ENCODE peak calls at places on chromosomes 16 and 17, in six cellular contexts. One of them, this sample, is unnamed. For H3K27me3, the result is how much of the 10 kb centered on the place peaks cover.

GRCh38 chr16:29840240-29840639 is 20.0 kb downstream of the MVP start:
- DNase-seq in HepG2: no peak
- DNase-seq in heart left ventricle: no peak
- DNase-seq in effector memory CD4-positive, alpha-beta T cell: no peak
- DNase-seq in cardiac muscle cell: no peak
- DNase-seq in Peyer's patch: no peak
- DNase-seq in this sample: no peak

GRCh38 chr16:6211644-6212043 is 1114.0 kb upstream of the EEF2KMT start:
- DNase-seq in HepG2: no peak
- DNase-seq in heart left ventricle: no peak
- DNase-seq in effector memory CD4-positive, alpha-beta T cell: no peak
- DNase-seq in cardiac muscle cell: no peak
- DNase-seq in Peyer's patch: no peak
- DNase-seq in this sample: no peak

GRCh38 chr16:21302454-21302853 is 24.4 kb upstream of the CRYM start:
- DNase-seq in HepG2: no peak
- DNase-seq in heart left ventricle: no peak
- DNase-seq in effector memory CD4-positive, alpha-beta T cell: no peak
- DNase-seq in cardiac muscle cell: no peak
- DNase-seq in Peyer's patch: no peak
- DNase-seq in this sample: peak

GRCh38 chr17:77440571-77440981 is 299.8 kb downstream of the SEC14L1 start:
- DNase-seq in HepG2: no peak
- DNase-seq in heart left ventricle: no peak
- DNase-seq in effector memory CD4-positive, alpha-beta T cell: no peak
- DNase-seq in cardiac muscle cell: no peak
- DNase-seq in Peyer's patch: no peak
- DNase-seq in this sample: no peak

GRCh38 chr17:56549501-56549900 is 44.0 kb upstream of the NOG start:
- DNase-seq in HepG2: no peak
- DNase-seq in heart left ventricle: no peak
- DNase-seq in effector memory CD4-positive, alpha-beta T cell: no peak
- DNase-seq in cardiac muscle cell: no peak
- DNase-seq in Peyer's patch: no peak
- DNase-seq in this sample: no peak

GRCh38 chr16:88208112-88208511 is 174.6 kb upstream of the ZNF469 start:
- DNase-seq in HepG2: no peak
- DNase-seq in heart left ventricle: no peak
- DNase-seq in effector memory CD4-positive, alpha-beta T cell: no peak
- DNase-seq in cardiac muscle cell: no peak
- DNase-seq in Peyer's patch: no peak
- DNase-seq in this sample: no peak

GRCh38 chr16:68839831-68840230 is 3.5 kb upstream of the TANGO6 start:
- DNase-seq in HepG2: no peak
- DNase-seq in heart left ventricle: no peak
- DNase-seq in effector memory CD4-positive, alpha-beta T cell: no peak
- DNase-seq in cardiac muscle cell: no peak
- DNase-seq in Peyer's patch: no peak
- DNase-seq in this sample: no peak

GRCh38 chr16:68264128-68265077 is at the start of gene SLC7A6:
- DNase-seq in HepG2: peak
- DNase-seq in heart left ventricle: peak
- DNase-seq in effector memory CD4-positive, alpha-beta T cell: peak
- DNase-seq in cardiac muscle cell: peak
- DNase-seq in Peyer's patch: peak
- DNase-seq in this sample: peak

DNA sequence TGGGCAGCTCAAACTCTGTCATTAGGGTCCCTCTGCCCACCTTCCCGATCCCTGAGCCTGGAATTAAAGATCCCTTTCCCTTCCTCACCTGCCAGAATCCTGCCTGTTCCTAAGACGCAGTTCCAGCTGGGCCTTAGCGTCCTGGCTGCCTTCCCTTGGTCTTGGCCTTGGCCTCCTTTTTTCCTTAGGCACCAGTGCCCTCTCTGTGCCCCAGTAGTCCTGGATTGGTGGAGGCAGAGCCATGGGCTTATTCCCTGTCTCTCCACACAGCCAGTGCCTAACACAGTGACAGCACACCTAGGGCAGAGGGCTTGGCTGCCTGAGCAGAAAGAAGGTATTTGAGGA is 3.5 kb downstream of the TMEM132E start:
- DNase-seq in HepG2: no peak
- DNase-seq in heart left ventricle: no peak
- DNase-seq in effector memory CD4-positive, alpha-beta T cell: no peak
- DNase-seq in cardiac muscle cell: no peak
- DNase-seq in Peyer's patch: peak
- DNase-seq in this sample: no peak
- H3K4me3 ChIP-seq in HepG2: no peak
- H3K4me3 ChIP-seq in heart left ventricle: no peak
- H3K4me3 ChIP-seq in effector memory CD4-positive, alpha-beta T cell: no peak
- H3K4me3 ChIP-seq in cardiac muscle cell: no peak
- H3K4me3 ChIP-seq in Peyer's patch: no peak
- H3K4me3 ChIP-seq in this sample: no peak

DNA sequence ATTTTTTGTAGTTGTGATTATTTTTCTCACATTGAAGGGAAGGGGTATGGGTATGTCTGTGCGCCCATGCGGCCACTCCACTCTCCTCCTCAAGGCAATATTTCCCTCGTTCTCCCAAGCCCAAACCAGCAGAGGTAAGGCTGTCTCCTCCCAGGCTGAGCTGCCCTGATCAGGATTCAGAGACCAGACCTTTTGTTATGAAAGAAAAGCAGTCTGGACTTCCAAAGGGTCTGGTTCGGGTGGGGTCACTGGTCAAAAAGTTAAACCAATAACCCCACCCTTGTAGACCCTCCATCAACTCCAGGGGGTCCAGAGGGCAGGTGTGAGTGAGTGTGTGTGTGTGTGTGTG is 5.7 kb upstream of the DLX4 start:
- DNase-seq in HepG2: no peak
- DNase-seq in heart left ventricle: no peak
- DNase-seq in effector memory CD4-positive, alpha-beta T cell: no peak
- DNase-seq in cardiac muscle cell: no peak
- DNase-seq in Peyer's patch: no peak
- DNase-seq in this sample: no peak
- H3K27me3 ChIP-seq in HepG2: half or more
- H3K27me3 ChIP-seq in heart left ventricle: half or more
- H3K27me3 ChIP-seq in effector memory CD4-positive, alpha-beta T cell: under half
- H3K27me3 ChIP-seq in cardiac muscle cell: half or more
- H3K27me3 ChIP-seq in Peyer's patch: under half
- H3K27me3 ChIP-seq in this sample: half or more

GRCh38 chr16:66553223-66553622 is 847 bp downstream of the CKLF start:
- DNase-seq in HepG2: no peak
- DNase-seq in heart left ventricle: no peak
- DNase-seq in effector memory CD4-positive, alpha-beta T cell: no peak
- DNase-seq in cardiac muscle cell: no peak
- DNase-seq in Peyer's patch: no peak
- DNase-seq in this sample: peak
- H3K4me3 ChIP-seq in HepG2: peak
- H3K4me3 ChIP-seq in heart left ventricle: peak
- H3K4me3 ChIP-seq in effector memory CD4-positive, alpha-beta T cell: peak
- H3K4me3 ChIP-seq in cardiac muscle cell: no peak
- H3K4me3 ChIP-seq in Peyer's patch: peak
- H3K4me3 ChIP-seq in this sample: peak

GRCh38 chr16:49342336-49343265 is 31.0 kb upstream of the C16orf78 start:
- DNase-seq in HepG2: no peak
- DNase-seq in heart left ventricle: no peak
- DNase-seq in effector memory CD4-positive, alpha-beta T cell: no peak
- DNase-seq in cardiac muscle cell: no peak
- DNase-seq in Peyer's patch: no peak
- DNase-seq in this sample: no peak

GRCh38 chr16:49344401-49344800 is 29.2 kb upstream of the C16orf78 start:
- DNase-seq in HepG2: no peak
- DNase-seq in heart left ventricle: no peak
- DNase-seq in effector memory CD4-positive, alpha-beta T cell: no peak
- DNase-seq in cardiac muscle cell: no peak
- DNase-seq in Peyer's patch: no peak
- DNase-seq in this sample: no peak

GRCh38 chr16:49341706-49342105 is 31.9 kb upstream of the C16orf78 start:
- DNase-seq in HepG2: no peak
- DNase-seq in heart left ventricle: no peak
- DNase-seq in effector memory CD4-positive, alpha-beta T cell: no peak
- DNase-seq in cardiac muscle cell: no peak
- DNase-seq in Peyer's patch: no peak
- DNase-seq in this sample: no peak

GRCh38 chr16:49345829-49346228 is 27.8 kb upstream of the C16orf78 start:
- DNase-seq in HepG2: no peak
- DNase-seq in heart left ventricle: no peak
- DNase-seq in effector memory CD4-positive, alpha-beta T cell: no peak
- DNase-seq in cardiac muscle cell: peak
- DNase-seq in Peyer's patch: no peak
- DNase-seq in this sample: no peak

DNA sequence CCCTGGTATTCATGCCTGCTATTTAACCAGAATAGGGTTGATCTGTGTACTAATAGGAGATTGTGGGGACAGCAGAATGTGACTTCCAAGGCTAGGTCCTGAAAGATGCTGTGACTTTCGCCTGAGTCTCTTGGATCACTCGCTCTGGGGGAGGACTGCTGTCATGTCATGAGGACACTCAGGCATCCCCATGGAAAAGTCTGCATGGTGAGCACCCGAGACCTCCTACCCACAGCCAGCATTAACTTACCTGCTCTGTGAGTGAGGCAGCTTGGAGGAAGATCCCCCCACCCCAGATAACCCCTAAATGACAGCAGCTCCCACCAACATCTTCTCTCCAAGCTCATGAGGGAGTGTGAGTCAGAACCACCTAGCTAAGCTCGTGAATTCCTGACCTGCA is 30.3 kb upstream of the C16orf78 start:
- DNase-seq in HepG2: no peak
- DNase-seq in heart left ventricle: no peak
- DNase-seq in effector memory CD4-positive, alpha-beta T cell: no peak
- DNase-seq in cardiac muscle cell: no peak
- DNase-seq in Peyer's patch: no peak
- DNase-seq in this sample: no peak
- H3K27me3 ChIP-seq in HepG2: under half
- H3K27me3 ChIP-seq in heart left ventricle: under half
- H3K27me3 ChIP-seq in effector memory CD4-positive, alpha-beta T cell: under half
- H3K27me3 ChIP-seq in cardiac muscle cell: under half
- H3K27me3 ChIP-seq in Peyer's patch: under half
- H3K27me3 ChIP-seq in this sample: under half

GRCh38 chr17:49972486-49973270 is 3.7 kb downstream of the DLX4 start:
- DNase-seq in HepG2: no peak
- DNase-seq in heart left ventricle: no peak
- DNase-seq in effector memory CD4-positive, alpha-beta T cell: no peak
- DNase-seq in cardiac muscle cell: no peak
- DNase-seq in Peyer's patch: no peak
- DNase-seq in this sample: no peak

GRCh38 chr17:49973271-49973615 is 4.3 kb downstream of the DLX4 start:
- DNase-seq in HepG2: no peak
- DNase-seq in heart left ventricle: no peak
- DNase-seq in effector memory CD4-positive, alpha-beta T cell: no peak
- DNase-seq in cardiac muscle cell: no peak
- DNase-seq in Peyer's patch: no peak
- DNase-seq in this sample: no peak

GRCh38 chr17:49970498-49970897 is 1.5 kb downstream of the DLX4 start:
- DNase-seq in HepG2: no peak
- DNase-seq in heart left ventricle: no peak
- DNase-seq in effector memory CD4-positive, alpha-beta T cell: no peak
- DNase-seq in cardiac muscle cell: no peak
- DNase-seq in Peyer's patch: no peak
- DNase-seq in this sample: no peak

GRCh38 chr17:49971199-49971847 is 2.3 kb downstream of the DLX4 start:
- DNase-seq in HepG2: no peak
- DNase-seq in heart left ventricle: no peak
- DNase-seq in effector memory CD4-positive, alpha-beta T cell: no peak
- DNase-seq in cardiac muscle cell: no peak
- DNase-seq in Peyer's patch: no peak
- DNase-seq in this sample: no peak

GRCh38 chr17:49971848-49972485 is 3.0 kb downstream of the DLX4 start:
- DNase-seq in HepG2: no peak
- DNase-seq in heart left ventricle: no peak
- DNase-seq in effector memory CD4-positive, alpha-beta T cell: no peak
- DNase-seq in cardiac muscle cell: peak
- DNase-seq in Peyer's patch: no peak
- DNase-seq in this sample: no peak
- H3K4me3 ChIP-seq in HepG2: peak
- H3K4me3 ChIP-seq in heart left ventricle: peak
- H3K4me3 ChIP-seq in effector memory CD4-positive, alpha-beta T cell: no peak
- H3K4me3 ChIP-seq in cardiac muscle cell: peak
- H3K4me3 ChIP-seq in Peyer's patch: no peak
- H3K4me3 ChIP-seq in this sample: no peak

GRCh38 chr16:64545769-64546168 is 576.1 kb downstream of the CDH11 start:
- DNase-seq in HepG2: no peak
- DNase-seq in heart left ventricle: no peak
- DNase-seq in effector memory CD4-positive, alpha-beta T cell: no peak
- DNase-seq in cardiac muscle cell: no peak
- DNase-seq in Peyer's patch: no peak
- DNase-seq in this sample: no peak
- H3K27me3 ChIP-seq in HepG2: under half
- H3K27me3 ChIP-seq in heart left ventricle: under half
- H3K27me3 ChIP-seq in effector memory CD4-positive, alpha-beta T cell: under half
- H3K27me3 ChIP-seq in cardiac muscle cell: under half
- H3K27me3 ChIP-seq in Peyer's patch: under half
- H3K27me3 ChIP-seq in this sample: under half

GRCh38 chr16:66925322-66925840 is at the start of gene RRAD:
- DNase-seq in HepG2: no peak
- DNase-seq in heart left ventricle: peak
- DNase-seq in effector memory CD4-positive, alpha-beta T cell: no peak
- DNase-seq in cardiac muscle cell: peak
- DNase-seq in Peyer's patch: no peak
- DNase-seq in this sample: no peak

GRCh38 chr16:66924527-66925321 is 611 bp downstream of the RRAD start:
- DNase-seq in HepG2: no peak
- DNase-seq in heart left ventricle: no peak
- DNase-seq in effector memory CD4-positive, alpha-beta T cell: no peak
- DNase-seq in cardiac muscle cell: no peak
- DNase-seq in Peyer's patch: peak
- DNase-seq in this sample: peak

GRCh38 chr16:66923247-66923851 is 2.0 kb downstream of the RRAD start:
- DNase-seq in HepG2: no peak
- DNase-seq in heart left ventricle: peak
- DNase-seq in effector memory CD4-positive, alpha-beta T cell: no peak
- DNase-seq in cardiac muscle cell: peak
- DNase-seq in Peyer's patch: no peak
- DNase-seq in this sample: no peak

GRCh38 chr16:66921758-66922450 is 3.2 kb upstream of the CDH16 start:
- DNase-seq in HepG2: no peak
- DNase-seq in heart left ventricle: no peak
- DNase-seq in effector memory CD4-positive, alpha-beta T cell: no peak
- DNase-seq in cardiac muscle cell: no peak
- DNase-seq in Peyer's patch: no peak
- DNase-seq in this sample: no peak

GRCh38 chr16:66923866-66924265 is 1.5 kb downstream of the RRAD start:
- DNase-seq in HepG2: no peak
- DNase-seq in heart left ventricle: no peak
- DNase-seq in effector memory CD4-positive, alpha-beta T cell: no peak
- DNase-seq in cardiac muscle cell: no peak
- DNase-seq in Peyer's patch: no peak
- DNase-seq in this sample: no peak
- H3K4me3 ChIP-seq in HepG2: no peak
- H3K4me3 ChIP-seq in heart left ventricle: peak
- H3K4me3 ChIP-seq in effector memory CD4-positive, alpha-beta T cell: no peak
- H3K4me3 ChIP-seq in cardiac muscle cell: peak
- H3K4me3 ChIP-seq in Peyer's patch: peak
- H3K4me3 ChIP-seq in this sample: no peak

This sample was measured in small intestine.